ENCODE peak calls at places on chromosomes 2 and 18, in six cellular contexts. J, D, B, M, V and C are unnamed samples.

GRCh38 chr2:160405077-160405865 is 88.3 kb downstream of the RBMS1 start:
- DNase-seq in M (no peak), J (no peak), B (no peak), D (no peak), V (no peak), C (peak; percentile 42)

GRCh38 chr2:6845903-6846302 is 19.8 kb downstream of the CMPK2 start:
- DNase-seq in B (no peak), D (peak; percentile 18), J (no peak), M (no peak), V (no peak), C (no peak)

GRCh38 chr2:85247591-85247990 is 80.2 kb downstream of the TGOLN2 start:
- DNase-seq in V (no peak), D (no peak), M (no peak), J (no peak), B (no peak), C (no peak)

GRCh38 chr2:239942090-239942489 is 83.1 kb downstream of the NDUFA10 start:
- DNase-seq in J (no peak), D (no peak), V (no peak), M (no peak), B (no peak), C (no peak)

GRCh38 chr2:80037310-80037709 is 267.2 kb downstream of the LRRTM1 start:
- DNase-seq in J (no peak), M (no peak), B (no peak), D (no peak), V (no peak), C (no peak)

GRCh38 chr2:240249423-240250149 is 109.1 kb upstream of the OTOS start:
- DNase-seq in J (no peak), D (no peak), V (peak; percentile 50), M (no peak), B (no peak), C (no peak)

GRCh38 chr2:72993585-72994280 is 76.4 kb downstream of the EMX1 start:
- DNase-seq in B (no peak), D (no peak), V (no peak), M (no peak), J (no peak), C (no peak)

GRCh38 chr2:240963065-240963375 is 35.4 kb upstream of the SNED1 start:
- DNase-seq in M (no peak), V (no peak), B (no peak), D (no peak), J (no peak), C (no peak)

GRCh38 chr2:42663106-42663755 is 94.8 kb downstream of the MTA3 start:
- DNase-seq in D (peak; percentile 81), M (peak; percentile 77), V (peak; percentile 52), B (peak; percentile 59), J (peak; percentile 79), C (peak; percentile 86)

GRCh38 chr2:8160959-8161358 is 520.9 kb upstream of the ID2 start:
- DNase-seq in M (no peak), B (no peak), V (no peak), J (no peak), D (no peak), C (no peak)

GRCh38 chr18:45745817-45746461 is 22.0 kb downstream of the SLC14A1 start:
- DNase-seq in J (no peak), D (no peak), V (no peak), M (no peak), B (no peak), C (no peak)

GRCh38 chr18:26477828-26478466 is 70.4 kb downstream of the KCTD1 start:
- DNase-seq in D (peak; percentile 76), M (no peak), B (no peak), V (no peak), J (no peak), C (no peak)

GRCh38 chr2:233464531-233465240 is 101.9 kb downstream of the USP40 start:
- DNase-seq in V (no peak), J (no peak), B (no peak), D (no peak), M (no peak), C (no peak)

GRCh38 chr2:134289225-134289624 is 35.4 kb downstream of the MGAT5 start:
- DNase-seq in M (no peak), B (no peak), D (no peak), V (no peak), J (no peak), C (no peak)

GRCh38 chr2:237487496-237487895 is 445 bp downstream of the MLPH start:
- DNase-seq in D (peak; percentile 38), M (no peak), J (no peak), B (no peak), V (no peak), C (no peak)

GRCh38 chr2:237488295-237488694 is 1.2 kb downstream of the MLPH start:
- DNase-seq in D (peak; percentile 50), M (no peak), J (no peak), B (peak; percentile 32), V (no peak), C (no peak)

GRCh38 chr2:237486334-237486818 is 675 bp upstream of the MLPH start:
- DNase-seq in D (peak; percentile 38), V (no peak), M (no peak), J (peak; percentile 56), B (peak; percentile 48), C (peak; percentile 50)

GRCh38 chr2:237485844-237486243 is 1.2 kb upstream of the MLPH start:
- DNase-seq in M (no peak), D (peak; percentile 42), V (no peak), J (peak; percentile 28), B (no peak), C (no peak)

DNA sequence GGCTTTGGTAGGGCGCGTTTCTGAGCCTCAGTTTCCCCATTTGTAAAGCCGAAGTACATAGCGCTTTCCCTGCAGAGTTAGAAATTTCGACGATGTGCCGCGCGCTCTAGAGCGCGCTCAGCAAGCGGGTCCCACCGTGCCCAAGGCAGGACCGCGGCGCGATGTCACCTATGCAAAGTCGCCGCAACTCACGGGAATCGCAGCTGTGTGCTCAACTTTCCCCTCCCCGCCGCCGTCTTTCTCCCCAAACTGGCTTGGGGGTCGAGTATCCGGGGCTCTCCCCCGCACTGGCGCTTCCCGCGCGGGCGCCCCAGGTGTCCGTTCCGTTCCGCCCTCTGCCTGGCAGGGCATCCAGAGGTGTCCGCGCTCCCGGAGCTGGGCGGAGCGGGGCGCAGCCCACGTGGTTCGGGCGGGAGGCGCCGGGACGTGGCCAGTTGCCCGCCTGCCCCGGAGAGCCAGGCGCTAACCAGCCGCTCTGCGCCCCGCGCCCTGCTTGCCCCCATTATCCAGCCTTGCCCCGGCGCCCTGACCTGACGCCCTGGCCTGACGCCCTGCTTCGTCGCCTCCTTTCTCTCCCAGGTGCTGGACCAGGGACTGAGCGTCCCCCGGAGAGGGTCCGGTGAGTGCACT is at the start of gene MLPH:
- DNase-seq in B (peak; percentile 70), D (peak; percentile 80), V (no peak), M (peak; percentile 43), J (peak; percentile 63), C (peak; percentile 54)
- H3K4me3 ChIP-seq in B (peak within 1 kb of the TSS; percentile 68), D (peak within 1 kb of the TSS; percentile 92), V (no peak within 1 kb of the TSS), M (peak within 1 kb of the TSS; percentile 70), J (peak within 1 kb of the TSS; percentile 85), C (peak within 1 kb of the TSS; percentile 86)

DNA sequence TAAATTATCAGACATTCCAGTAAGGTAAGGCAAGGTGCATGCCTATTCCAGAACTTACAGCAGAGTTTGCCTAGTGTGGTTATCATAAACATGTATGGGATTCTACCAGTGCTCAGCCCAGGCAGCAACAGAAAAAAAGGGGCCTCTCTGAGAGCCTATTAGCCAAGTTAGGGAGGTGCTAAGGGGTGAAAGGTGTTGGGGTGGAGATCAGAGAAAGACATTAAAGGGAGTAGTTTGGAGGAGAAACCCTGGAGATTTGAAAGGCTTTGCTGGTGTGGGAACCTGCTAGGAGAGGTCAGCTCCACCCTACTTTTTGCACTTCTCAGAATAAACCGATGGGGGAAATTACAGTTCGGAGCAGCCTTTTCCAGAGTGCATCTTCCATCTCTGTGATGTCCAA is 2.9 kb downstream of the ARPC2 start:
- DNase-seq in B (no peak), J (no peak), M (no peak), V (no peak), D (no peak), C (no peak)
- H3K4me1 ChIP-seq in B (peaks cover 11% of the 10 kb centered on the region), J (peaks cover 8% of the 10 kb centered on the region), M (peaks cover 22% of the 10 kb centered on the region), V (peaks cover 15% of the 10 kb centered on the region), D (peaks cover 26% of the 10 kb centered on the region), C (peaks cover 59% of the 10 kb centered on the region)

GRCh38 chr2:229269146-229269545 is 1.9 kb downstream of the PID1 start:
- DNase-seq in D (no peak), M (no peak), B (no peak), V (no peak), J (no peak), C (no peak)

GRCh38 chr2:229275506-229275905 is 4.4 kb upstream of the PID1 start:
- DNase-seq in V (no peak), B (no peak), D (no peak), J (no peak), M (no peak), C (no peak)

GRCh38 chr2:229270551-229271410 is at the start of gene PID1:
- DNase-seq in M (peak; percentile 5), B (peak; percentile 71), D (peak; percentile 44), J (peak; percentile 26), V (no peak), C (peak; percentile 84)

GRCh38 chr2:229269986-229270385 is 1.1 kb downstream of the PID1 start:
- DNase-seq in M (no peak), B (no peak), D (no peak), V (no peak), J (peak; percentile 6), C (no peak)

GRCh38 chr2:229273384-229274338 is 2.6 kb upstream of the PID1 start:
- DNase-seq in D (peak; percentile 85), B (peak; percentile 82), M (peak; percentile 67), J (peak; percentile 81), V (peak; percentile 18), C (peak; percentile 88)
- H3K9ac ChIP-seq in D (no peak overlapping the region), B (no peak overlapping the region), M (no peak overlapping the region), J (peak overlapping the region; percentile 81), V (no peak overlapping the region), C (peak overlapping the region; percentile 52)

GRCh38 chr2:71330155-71330554 is 1.4 kb upstream of the ZNF638 start:
- DNase-seq in D (no peak), V (no peak), M (no peak), J (no peak), B (no peak), C (no peak)

GRCh38 chr2:71332413-71332866 is 858 bp downstream of the ZNF638 start:
- DNase-seq in B (no peak), V (no peak), J (no peak), D (no peak), M (no peak), C (no peak)

GRCh38 chr2:71327916-71328315 is 3.7 kb upstream of the ZNF638 start:
- DNase-seq in V (no peak), J (no peak), D (peak; percentile 67), B (no peak), M (no peak), C (no peak)

GRCh38 chr2:71331581-71332412 is at the start of gene ZNF638:
- DNase-seq in J (peak; percentile 93), M (peak; percentile 89), D (peak; percentile 96), V (peak; percentile 97), B (peak; percentile 87), C (peak; percentile 99)

DNA sequence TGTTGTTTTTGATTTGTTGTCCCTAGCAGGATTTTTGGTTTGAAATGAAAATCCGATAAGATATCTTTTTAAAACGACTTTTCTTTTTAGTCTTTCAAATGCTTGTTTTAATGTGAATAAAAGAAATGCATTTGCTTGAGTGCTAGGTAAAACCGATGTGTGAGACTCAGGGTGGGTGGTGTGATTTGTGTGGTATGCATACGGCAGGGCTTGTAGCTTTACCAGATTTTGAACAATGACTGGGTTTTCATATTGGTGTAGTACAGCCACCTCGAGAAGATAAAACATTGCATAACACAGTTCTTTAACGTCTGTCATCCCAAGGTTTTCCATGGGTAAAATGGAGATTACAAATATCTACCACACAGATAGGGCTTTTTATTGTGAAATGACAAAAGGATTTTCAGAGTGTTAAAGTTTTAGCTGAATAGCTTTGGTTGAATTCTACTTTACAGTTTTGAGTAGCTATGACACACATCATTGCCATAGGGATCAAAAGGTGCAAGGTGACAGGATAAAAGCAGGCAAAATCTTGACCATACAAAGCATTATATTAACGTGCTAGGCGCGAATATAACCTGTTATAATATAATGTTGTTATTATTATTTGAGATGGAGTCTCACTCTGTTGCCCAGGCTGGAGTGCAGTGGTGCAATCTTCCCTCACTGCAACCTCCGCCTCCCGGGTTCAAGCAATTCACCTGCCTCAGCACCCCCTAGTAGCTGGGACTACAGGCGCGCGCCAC is 824 bp upstream of the ZNF638 start:
- DNase-seq in B (no peak), D (no peak), V (no peak), M (no peak), J (no peak), C (no peak)
- H3K4me3 ChIP-seq in B (no peak overlapping the region), D (peak overlapping the region; percentile 52), V (peak overlapping the region; percentile 98), M (no peak overlapping the region), J (peak overlapping the region; percentile 97), C (peak overlapping the region; percentile 99)